ENCODE peak calls at places on chromosomes 1 and 21, in five cellular contexts. O is putamen, Q is kidney epithelial cell, W is GM23248, X is GDM1. C is an unnamed sample.

GRCh38 chr21:35256468-35256988 is 207.4 kb upstream of the RUNX1 start:
- DNase-seq in O (peak; percentile 6), Q (peak; percentile 95), W (peak; percentile 96), X (no peak), C (peak; percentile 100)

GRCh38 chr1:8666394-8667167 is 150.9 kb downstream of the RERE start:
- DNase-seq in O (no peak), Q (no peak), W (no peak), X (no peak), C (peak; percentile 59)

GRCh38 chr21:46543306-46543705 is 61.6 kb downstream of the S100B start:
- DNase-seq in O (no peak), Q (no peak), W (no peak), X (no peak), C (no peak)

GRCh38 chr1:98197356-98197755 is 276.5 kb upstream of the DPYD start:
- DNase-seq in O (no peak), Q (no peak), W (no peak), X (no peak), C (peak; percentile 41)

GRCh38 chr1:16984717-16985116 is 4.3 kb upstream of the MFAP2 start:
- DNase-seq in O (no peak), Q (no peak), W (peak; percentile 97), X (no peak), C (peak; percentile 97)

GRCh38 chr1:115507256-115507589 is 134.5 kb upstream of the VANGL1 start:
- DNase-seq in O (no peak), Q (no peak), W (peak; percentile 76), X (peak; percentile 36), C (peak; percentile 69)

GRCh38 chr1:119080586-119080985 is 59.9 kb downstream of the WARS2 start:
- DNase-seq in O (no peak), Q (peak; percentile 84), W (peak; percentile 92), X (no peak), C (peak; percentile 97)

GRCh38 chr1:218390625-218391024 is 45.5 kb downstream of the TGFB2 start:
- DNase-seq in O (no peak), Q (no peak), W (no peak), X (no peak), C (peak; percentile 88)

GRCh38 chr1:204274441-204274840 is 60.7 kb upstream of the GOLT1A start:
- DNase-seq in O (no peak), Q (no peak), W (no peak), X (no peak), C (peak; percentile 38)

GRCh38 chr1:110196917-110197782 is 13.0 kb upstream of the KCNC4 start:
- DNase-seq in O (no peak), Q (no peak), W (peak; percentile 75), X (peak; percentile 35), C (peak; percentile 50)

GRCh38 chr21:46094401-46095105 is 3.4 kb upstream of the COL6A2 start:
- DNase-seq in O (no peak), Q (no peak), W (no peak), X (no peak), C (no peak)

GRCh38 chr21:39173999-39174398 is 9.3 kb downstream of the PSMG1 start:
- DNase-seq in O (no peak), Q (no peak), W (no peak), X (no peak), C (no peak)

GRCh38 chr1:204558467-204558866 is 42.3 kb downstream of the MDM4 start:
- DNase-seq in O (no peak), Q (no peak), W (no peak), X (no peak), C (no peak)

GRCh38 chr1:171983584-171983983 is 142.3 kb downstream of the DNM3 start:
- DNase-seq in O (peak; percentile 39), Q (no peak), W (peak; percentile 71), X (peak; percentile 10), C (peak; percentile 62)

GRCh38 chr1:235954306-235955283 is 87.9 kb upstream of the LYST start:
- DNase-seq in O (no peak), Q (no peak), W (peak; percentile 32), X (peak; percentile 88), C (no peak)

GRCh38 chr21:45029298-45029967 is 44.9 kb upstream of the ADARB1 start:
- DNase-seq in O (peak; percentile 8), Q (no peak), W (peak; percentile 46), X (no peak), C (peak; percentile 33)

GRCh38 chr1:169460193-169460833 is 25.4 kb downstream of the SLC19A2 start:
- DNase-seq in O (no peak), Q (no peak), W (peak; percentile 64), X (no peak), C (peak; percentile 28)

GRCh38 chr1:167248707-167249642 is 28.3 kb downstream of the POU2F1 start:
- DNase-seq in O (no peak), Q (no peak), W (no peak), X (no peak), C (no peak)

GRCh38 chr1:216587715-216588114 is 135.5 kb downstream of the ESRRG start:
- DNase-seq in O (no peak), Q (no peak), W (no peak), X (no peak), C (no peak)

GRCh38 chr1:86184401-86184800 is 27.8 kb upstream of the COL24A1 start:
- DNase-seq in O (no peak), Q (no peak), W (no peak), X (no peak), C (no peak)

C was measured in fibroblast of the aortic adventitia.